ENCODE peak calls at places on chromosomes 13 and 19, in seven cellular contexts. One of them, this sample, is unnamed.

GRCh38 chr19:4539697-4540581 is at the start of gene LRG1:
- DNase-seq in Right ventricle myocardium superior: no peak
- DNase-seq in bronchial epithelial cell: peak
- DNase-seq in DMS53: no peak
- DNase-seq in effector CD4-positive, alpha-beta T cell: no peak
- DNase-seq in amniotic stem cell: no peak
- DNase-seq in neural progenitor cell: no peak
- DNase-seq in this sample: peak

GRCh38 chr13:70043685-70044084 is 63.9 kb upstream of the ATXN8OS start:
- DNase-seq in amniotic stem cell: no peak
- DNase-seq in bronchial epithelial cell: peak
- DNase-seq in effector CD4-positive, alpha-beta T cell: no peak
- DNase-seq in neural progenitor cell: no peak
- DNase-seq in Right ventricle myocardium superior: no peak
- DNase-seq in DMS53: peak
- DNase-seq in this sample: no peak

GRCh38 chr19:49150106-49150943 is 4.9 kb downstream of the HRC start:
- DNase-seq in Right ventricle myocardium superior: peak
- DNase-seq in DMS53: peak
- DNase-seq in effector CD4-positive, alpha-beta T cell: no peak
- DNase-seq in amniotic stem cell: no peak
- DNase-seq in bronchial epithelial cell: peak
- DNase-seq in neural progenitor cell: peak
- DNase-seq in this sample: peak

GRCh38 chr13:91312324-91312723 is 35.2 kb upstream of the MIR17HG start:
- DNase-seq in bronchial epithelial cell: no peak
- DNase-seq in effector CD4-positive, alpha-beta T cell: no peak
- DNase-seq in neural progenitor cell: no peak
- DNase-seq in DMS53: peak
- DNase-seq in Right ventricle myocardium superior: no peak
- DNase-seq in amniotic stem cell: no peak
- DNase-seq in this sample: no peak

GRCh38 chr13:46866150-46866549 is 30.7 kb downstream of the HTR2A start:
- DNase-seq in DMS53: peak
- DNase-seq in effector CD4-positive, alpha-beta T cell: no peak
- DNase-seq in neural progenitor cell: peak
- DNase-seq in amniotic stem cell: no peak
- DNase-seq in Right ventricle myocardium superior: peak
- DNase-seq in bronchial epithelial cell: peak
- DNase-seq in this sample: no peak

GRCh38 chr19:3190470-3190770 is 4.7 kb downstream of the NCLN start:
- DNase-seq in effector CD4-positive, alpha-beta T cell: no peak
- DNase-seq in DMS53: no peak
- DNase-seq in Right ventricle myocardium superior: no peak
- DNase-seq in neural progenitor cell: no peak
- DNase-seq in bronchial epithelial cell: no peak
- DNase-seq in amniotic stem cell: no peak
- DNase-seq in this sample: no peak

GRCh38 chr19:23482829-23483228 is 87.6 kb upstream of the ZNF91 start:
- DNase-seq in bronchial epithelial cell: no peak
- DNase-seq in amniotic stem cell: no peak
- DNase-seq in DMS53: peak
- DNase-seq in Right ventricle myocardium superior: no peak
- DNase-seq in neural progenitor cell: no peak
- DNase-seq in effector CD4-positive, alpha-beta T cell: no peak
- DNase-seq in this sample: no peak

GRCh38 chr19:31678421-31678820 is 329.2 kb upstream of the TSHZ3 start:
- DNase-seq in DMS53: no peak
- DNase-seq in neural progenitor cell: no peak
- DNase-seq in amniotic stem cell: no peak
- DNase-seq in effector CD4-positive, alpha-beta T cell: no peak
- DNase-seq in bronchial epithelial cell: no peak
- DNase-seq in Right ventricle myocardium superior: no peak
- DNase-seq in this sample: no peak

GRCh38 chr13:58883405-58883804 is 1251.9 kb downstream of the PCDH17 start:
- DNase-seq in amniotic stem cell: no peak
- DNase-seq in DMS53: no peak
- DNase-seq in neural progenitor cell: no peak
- DNase-seq in bronchial epithelial cell: no peak
- DNase-seq in effector CD4-positive, alpha-beta T cell: no peak
- DNase-seq in Right ventricle myocardium superior: no peak
- DNase-seq in this sample: no peak

GRCh38 chr19:45251452-45252354 is 632 bp downstream of the MARK4 start:
- DNase-seq in amniotic stem cell: no peak
- DNase-seq in bronchial epithelial cell: no peak
- DNase-seq in effector CD4-positive, alpha-beta T cell: no peak
- DNase-seq in Right ventricle myocardium superior: no peak
- DNase-seq in DMS53: no peak
- DNase-seq in neural progenitor cell: peak
- DNase-seq in this sample: no peak

GRCh38 chr13:61685683-61686013 is 270.0 kb upstream of the PCDH20 start:
- DNase-seq in effector CD4-positive, alpha-beta T cell: no peak
- DNase-seq in Right ventricle myocardium superior: no peak
- DNase-seq in neural progenitor cell: peak
- DNase-seq in DMS53: peak
- DNase-seq in bronchial epithelial cell: peak
- DNase-seq in amniotic stem cell: no peak
- DNase-seq in this sample: peak

GRCh38 chr19:41359741-41360140 is 4.2 kb downstream of the B9D2 start:
- DNase-seq in neural progenitor cell: no peak
- DNase-seq in DMS53: no peak
- DNase-seq in Right ventricle myocardium superior: no peak
- DNase-seq in effector CD4-positive, alpha-beta T cell: no peak
- DNase-seq in amniotic stem cell: no peak
- DNase-seq in bronchial epithelial cell: no peak
- DNase-seq in this sample: no peak

GRCh38 chr13:86846501-86846900 is 824.7 kb upstream of the SLITRK5 start:
- DNase-seq in Right ventricle myocardium superior: no peak
- DNase-seq in bronchial epithelial cell: peak
- DNase-seq in DMS53: no peak
- DNase-seq in neural progenitor cell: no peak
- DNase-seq in effector CD4-positive, alpha-beta T cell: no peak
- DNase-seq in amniotic stem cell: no peak
- DNase-seq in this sample: no peak

GRCh38 chr19:18904334-18905057 is 8.5 kb upstream of the CERS1 start:
- DNase-seq in bronchial epithelial cell: no peak
- DNase-seq in DMS53: no peak
- DNase-seq in neural progenitor cell: no peak
- DNase-seq in amniotic stem cell: no peak
- DNase-seq in effector CD4-positive, alpha-beta T cell: no peak
- DNase-seq in Right ventricle myocardium superior: no peak
- DNase-seq in this sample: no peak

GRCh38 chr13:80668452-80668851 is 327.5 kb upstream of the SPRY2 start:
- DNase-seq in bronchial epithelial cell: no peak
- DNase-seq in Right ventricle myocardium superior: no peak
- DNase-seq in neural progenitor cell: no peak
- DNase-seq in DMS53: no peak
- DNase-seq in effector CD4-positive, alpha-beta T cell: no peak
- DNase-seq in amniotic stem cell: no peak
- DNase-seq in this sample: no peak

GRCh38 chr13:105485061-105485460 is 1050.4 kb downstream of the EFNB2 start:
- DNase-seq in neural progenitor cell: no peak
- DNase-seq in Right ventricle myocardium superior: no peak
- DNase-seq in amniotic stem cell: no peak
- DNase-seq in DMS53: no peak
- DNase-seq in bronchial epithelial cell: no peak
- DNase-seq in effector CD4-positive, alpha-beta T cell: no peak
- DNase-seq in this sample: no peak